ENCODE peak calls at places on chromosome 10, in four cellular contexts. T is substantia nigra, O is NCI-H774, U is choroid plexus epithelial cell. W is an unnamed sample.

GRCh38 chr10:14358886-14359573 is 28.3 kb upstream of the FRMD4A start:
- DNase-seq in T (no peak), O (peak), U (no peak), W (no peak)

GRCh38 chr10:103929396-103929921 is 11.5 kb upstream of the STN1 start:
- DNase-seq in T (no peak), U (peak), O (no peak), W (no peak)

GRCh38 chr10:75982611-75983369 is 551.4 kb downstream of the LRMDA start:
- DNase-seq in O (no peak), T (peak), U (peak), W (peak)

GRCh38 chr10:46052057-46052790 is 6.2 kb upstream of the MSMB start:
- DNase-seq in T (no peak), O (no peak), U (no peak), W (no peak)

GRCh38 chr10:102230861-102231356 is 4.8 kb downstream of the ELOVL3 start:
- DNase-seq in U (peak), O (peak), T (no peak), W (no peak)

GRCh38 chr10:14815681-14816080 is 22.2 kb downstream of the CDNF start:
- DNase-seq in T (no peak), U (peak), O (no peak), W (no peak)

GRCh38 chr10:70602665-70603438 is at the start of gene PRF1:
- DNase-seq in T (no peak), O (no peak), U (no peak), W (no peak)

GRCh38 chr10:125768217-125768616 is 7.4 kb downstream of the MMP21 start:
- DNase-seq in O (no peak), T (no peak), U (peak), W (no peak)

GRCh38 chr10:124307531-124308350 is 111.0 kb downstream of the OAT start:
- DNase-seq in O (no peak), U (no peak), T (no peak), W (no peak)

GRCh38 chr10:131617113-131617877 is 283.5 kb upstream of the PPP2R2D start:
- DNase-seq in T (no peak), O (no peak), U (no peak), W (no peak)

GRCh38 chr10:126334272-126334671 is 54.0 kb downstream of the ADAM12 start:
- DNase-seq in U (peak), T (no peak), O (no peak), W (no peak)

GRCh38 chr10:102457591-102458150 is 6.3 kb upstream of the C10orf95 start:
- DNase-seq in U (no peak), O (no peak), T (no peak), W (no peak)

GRCh38 chr10:117345143-117345542 is 30.1 kb downstream of the PDZD8 start:
- DNase-seq in T (no peak), U (peak), O (no peak), W (no peak)

GRCh38 chr10:89073719-89074118 is 83.1 kb downstream of the FAS start:
- DNase-seq in T (no peak), U (peak), O (no peak), W (no peak)

GRCh38 chr10:43680035-43680434 is 31.4 kb upstream of the ZNF32 start:
- DNase-seq in T (no peak), U (peak), O (no peak), W (no peak)

GRCh38 chr10:33154590-33154989 is 179.9 kb downstream of the NRP1 start:
- DNase-seq in T (no peak), O (no peak), U (no peak), W (no peak)

GRCh38 chr10:49598164-49598856 is 11.8 kb upstream of the SLC18A3 start:
- DNase-seq in T (no peak), U (no peak), O (no peak), W (no peak)

GRCh38 chr10:45379891-45380540 is 6.0 kb downstream of the ALOX5 start:
- DNase-seq in O (no peak), U (no peak), T (peak), W (no peak)

GRCh38 chr10:12195281-12195602 is 449 bp downstream of the NUDT5 start:
- DNase-seq in O (no peak), T (no peak), U (no peak), W (no peak)